ENCODE peak calls at places on chromosomes 13 and 19, in four cellular contexts. One of them, this sample, is unnamed. For H3K9me3, the result is how much of the 10 kb centered on the place peaks cover.

GRCh38 chr13:23715762-23716235 is 145.6 kb downstream of the TNFRSF19 start:
- DNase-seq in CD4-positive, alpha-beta T cell: no peak
- DNase-seq in ascending aorta: no peak
- DNase-seq in heart left ventricle: no peak
- DNase-seq in this sample: peak

GRCh38 chr19:51664997-51665396 is 18.4 kb upstream of the SIGLEC14 start:
- DNase-seq in CD4-positive, alpha-beta T cell: no peak
- DNase-seq in ascending aorta: no peak
- DNase-seq in heart left ventricle: no peak
- DNase-seq in this sample: no peak

GRCh38 chr13:48072304-48072703 is 22.6 kb downstream of the MED4 start:
- DNase-seq in CD4-positive, alpha-beta T cell: no peak
- DNase-seq in ascending aorta: no peak
- DNase-seq in heart left ventricle: no peak
- DNase-seq in this sample: no peak

GRCh38 chr13:79710376-79710775 is 229.4 kb downstream of the NDFIP2 start:
- DNase-seq in CD4-positive, alpha-beta T cell: no peak
- DNase-seq in ascending aorta: no peak
- DNase-seq in heart left ventricle: no peak
- DNase-seq in this sample: no peak

GRCh38 chr13:28447206-28447605 is 47.7 kb downstream of the FLT1 start:
- DNase-seq in CD4-positive, alpha-beta T cell: no peak
- DNase-seq in ascending aorta: no peak
- DNase-seq in heart left ventricle: no peak
- DNase-seq in this sample: no peak

GRCh38 chr13:23979361-23980159 is 82.3 kb upstream of the C1QTNF9B start:
- DNase-seq in CD4-positive, alpha-beta T cell: no peak
- DNase-seq in ascending aorta: peak
- DNase-seq in heart left ventricle: peak
- DNase-seq in this sample: peak

GRCh38 chr19:32404939-32405430 is 585 bp upstream of the DPY19L3 start:
- DNase-seq in CD4-positive, alpha-beta T cell: no peak
- DNase-seq in ascending aorta: peak
- DNase-seq in heart left ventricle: peak
- DNase-seq in this sample: peak

GRCh38 chr13:49315036-49315565 is 67.4 kb downstream of the CDADC1 start:
- DNase-seq in CD4-positive, alpha-beta T cell: no peak
- DNase-seq in ascending aorta: no peak
- DNase-seq in heart left ventricle: no peak
- DNase-seq in this sample: no peak

GRCh38 chr19:1959928-1960589 is 19.1 kb downstream of the CSNK1G2 start:
- DNase-seq in CD4-positive, alpha-beta T cell: no peak
- DNase-seq in ascending aorta: no peak
- DNase-seq in heart left ventricle: no peak
- DNase-seq in this sample: no peak

GRCh38 chr13:20636079-20636478 is 67.4 kb upstream of the IL17D start:
- DNase-seq in CD4-positive, alpha-beta T cell: no peak
- DNase-seq in ascending aorta: no peak
- DNase-seq in heart left ventricle: no peak
- DNase-seq in this sample: no peak

GRCh38 chr13:74562381-74562780 is 428.2 kb upstream of the KLF12 start:
- DNase-seq in CD4-positive, alpha-beta T cell: no peak
- DNase-seq in ascending aorta: no peak
- DNase-seq in heart left ventricle: no peak
- DNase-seq in this sample: no peak

GRCh38 chr19:58372311-58373133 is 8.3 kb downstream of the ZNF837 start:
- DNase-seq in CD4-positive, alpha-beta T cell: no peak
- DNase-seq in ascending aorta: no peak
- DNase-seq in heart left ventricle: peak
- DNase-seq in this sample: no peak

GRCh38 chr13:107976628-107977027 is 238.7 kb downstream of the LIG4 start:
- DNase-seq in CD4-positive, alpha-beta T cell: no peak
- DNase-seq in ascending aorta: no peak
- DNase-seq in heart left ventricle: no peak
- DNase-seq in this sample: no peak

GRCh38 chr13:94710881-94711560 is 1.3 kb downstream of the SOX21 start:
- DNase-seq in CD4-positive, alpha-beta T cell: no peak
- DNase-seq in ascending aorta: no peak
- DNase-seq in heart left ventricle: no peak
- DNase-seq in this sample: no peak

GRCh38 chr13:100382787-100383186 is 205.8 kb downstream of the GGACT start:
- DNase-seq in CD4-positive, alpha-beta T cell: no peak
- DNase-seq in ascending aorta: no peak
- DNase-seq in heart left ventricle: no peak
- DNase-seq in this sample: no peak

GRCh38 chr19:49343127-49343526 is 7.9 kb downstream of the CD37 start:
- DNase-seq in CD4-positive, alpha-beta T cell: no peak
- DNase-seq in ascending aorta: no peak
- DNase-seq in heart left ventricle: no peak
- DNase-seq in this sample: no peak

GRCh38 chr13:110376120-110376519 is 69.0 kb downstream of the COL4A2 start:
- DNase-seq in CD4-positive, alpha-beta T cell: no peak
- DNase-seq in ascending aorta: no peak
- DNase-seq in heart left ventricle: no peak
- DNase-seq in this sample: no peak

GRCh38 chr13:75656590-75656989 is 20.5 kb downstream of the LMO7 start:
- DNase-seq in CD4-positive, alpha-beta T cell: no peak
- DNase-seq in ascending aorta: no peak
- DNase-seq in heart left ventricle: no peak
- DNase-seq in this sample: no peak

GRCh38 chr19:10780368-10780767 is 55.6 kb downstream of the TMED1 start:
- DNase-seq in CD4-positive, alpha-beta T cell: no peak
- DNase-seq in ascending aorta: peak
- DNase-seq in heart left ventricle: peak
- DNase-seq in this sample: no peak
- H3K27ac ChIP-seq in CD4-positive, alpha-beta T cell: no peak
- H3K27ac ChIP-seq in ascending aorta: peak
- H3K27ac ChIP-seq in heart left ventricle: peak
- H3K27ac ChIP-seq in this sample: no peak

GRCh38 chr13:103388839-103389238 is 322.6 kb upstream of the SLC10A2 start:
- DNase-seq in CD4-positive, alpha-beta T cell: no peak
- DNase-seq in ascending aorta: no peak
- DNase-seq in heart left ventricle: no peak
- DNase-seq in this sample: no peak

DNA sequence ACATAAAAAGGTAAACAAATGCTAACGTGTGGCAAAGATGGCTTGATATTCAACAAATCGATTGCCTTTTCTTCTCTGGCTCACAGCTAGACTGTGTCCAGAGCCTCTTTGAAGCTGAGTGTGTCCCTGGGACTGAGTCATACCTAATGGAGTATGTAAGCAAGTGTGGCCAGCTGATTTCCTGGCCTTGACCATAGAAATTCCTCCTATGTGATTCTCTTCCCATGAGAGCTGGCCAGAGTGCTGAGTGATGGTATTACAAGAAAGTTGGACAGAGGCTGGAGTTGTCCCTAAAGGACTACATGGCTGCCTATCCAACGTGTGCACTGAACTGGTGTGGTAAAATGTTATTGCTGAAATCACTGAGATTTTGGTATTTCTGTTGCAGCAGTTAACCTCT is 320.1 kb upstream of the SLC10A2 start:
- DNase-seq in CD4-positive, alpha-beta T cell: no peak
- DNase-seq in ascending aorta: no peak
- DNase-seq in heart left ventricle: peak
- DNase-seq in this sample: no peak
- H3K9me3 ChIP-seq in CD4-positive, alpha-beta T cell: under half
- H3K9me3 ChIP-seq in ascending aorta: under half
- H3K9me3 ChIP-seq in heart left ventricle: under half
- H3K9me3 ChIP-seq in this sample: under half

DNA sequence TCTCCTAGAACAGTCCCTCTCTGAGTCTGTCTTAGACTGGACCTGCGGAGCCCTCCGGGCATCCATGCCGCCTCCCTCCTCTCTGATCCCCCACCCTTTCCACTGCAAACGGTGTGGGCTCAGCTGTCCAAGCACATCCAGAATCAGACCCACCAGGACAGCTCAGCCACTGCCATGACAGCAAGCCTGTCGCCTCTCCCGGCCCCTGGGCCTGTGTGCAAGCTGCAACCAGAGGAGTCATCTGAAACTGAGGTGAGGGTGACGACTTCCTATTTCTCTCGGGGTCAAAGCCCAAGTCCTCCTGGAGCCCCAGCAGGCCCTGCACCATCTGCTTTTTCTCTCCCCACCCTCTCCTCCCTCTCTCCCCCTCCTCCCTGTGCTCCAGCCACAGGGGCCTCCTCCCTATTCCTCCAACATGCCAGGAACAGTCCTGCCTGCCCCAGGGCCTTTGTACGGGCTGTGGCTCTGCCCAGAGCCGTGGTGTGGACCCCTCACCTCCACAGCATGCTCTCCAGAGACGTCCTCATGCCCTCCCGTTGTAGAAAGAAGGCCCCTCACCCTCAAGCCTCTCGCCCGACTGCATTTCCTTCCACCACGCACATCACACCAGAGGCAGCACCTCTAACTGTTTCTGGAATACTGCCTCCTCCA is 23.5 kb upstream of the MYDGF start:
- DNase-seq in CD4-positive, alpha-beta T cell: no peak
- DNase-seq in ascending aorta: no peak
- DNase-seq in heart left ventricle: no peak
- DNase-seq in this sample: no peak
- H3K27ac ChIP-seq in CD4-positive, alpha-beta T cell: no peak
- H3K27ac ChIP-seq in ascending aorta: no peak
- H3K27ac ChIP-seq in heart left ventricle: peak
- H3K27ac ChIP-seq in this sample: peak

GRCh38 chr19:43656436-43656835 is 13.5 kb downstream of the PLAUR start:
- DNase-seq in CD4-positive, alpha-beta T cell: no peak
- DNase-seq in ascending aorta: no peak
- DNase-seq in heart left ventricle: no peak
- DNase-seq in this sample: no peak

GRCh38 chr19:43649514-43649913 is 9.9 kb upstream of the CADM4 start:
- DNase-seq in CD4-positive, alpha-beta T cell: no peak
- DNase-seq in ascending aorta: no peak
- DNase-seq in heart left ventricle: no peak
- DNase-seq in this sample: no peak

GRCh38 chr19:43648633-43649032 is 9.0 kb upstream of the CADM4 start:
- DNase-seq in CD4-positive, alpha-beta T cell: no peak
- DNase-seq in ascending aorta: no peak
- DNase-seq in heart left ventricle: no peak
- DNase-seq in this sample: no peak

GRCh38 chr19:43651758-43652545 is 12.3 kb upstream of the CADM4 start:
- DNase-seq in CD4-positive, alpha-beta T cell: no peak
- DNase-seq in ascending aorta: no peak
- DNase-seq in heart left ventricle: peak
- DNase-seq in this sample: peak

DNA sequence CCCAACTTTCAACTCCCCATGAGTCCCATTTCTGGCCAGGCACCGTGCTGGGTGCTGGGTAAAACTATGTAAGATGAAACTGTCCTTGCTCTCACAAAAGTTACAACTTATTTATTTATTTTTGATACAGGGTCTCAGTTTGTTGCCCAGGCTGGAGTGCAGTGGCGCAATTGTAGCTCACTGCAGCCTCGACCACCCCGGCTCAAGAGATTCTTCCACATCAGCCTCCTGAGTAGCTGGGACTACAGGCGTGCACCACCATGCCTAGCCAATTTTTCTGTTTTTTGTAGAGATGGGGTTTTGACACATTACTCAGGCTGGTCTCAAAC is 12.9 kb upstream of the CADM4 start:
- DNase-seq in CD4-positive, alpha-beta T cell: no peak
- DNase-seq in ascending aorta: no peak
- DNase-seq in heart left ventricle: no peak
- DNase-seq in this sample: no peak
- H3K9me3 ChIP-seq in CD4-positive, alpha-beta T cell: under half
- H3K9me3 ChIP-seq in ascending aorta: under half
- H3K9me3 ChIP-seq in heart left ventricle: under half
- H3K9me3 ChIP-seq in this sample: under half

GRCh38 chr19:42412661-42413076 is 14.5 kb downstream of the LIPE start:
- DNase-seq in CD4-positive, alpha-beta T cell: no peak
- DNase-seq in ascending aorta: no peak
- DNase-seq in heart left ventricle: peak
- DNase-seq in this sample: no peak
- H3K27ac ChIP-seq in CD4-positive, alpha-beta T cell: no peak
- H3K27ac ChIP-seq in ascending aorta: no peak
- H3K27ac ChIP-seq in heart left ventricle: peak
- H3K27ac ChIP-seq in this sample: no peak

GRCh38 chr13:97446448-97446847 is 12.5 kb downstream of the RAP2A start:
- DNase-seq in CD4-positive, alpha-beta T cell: no peak
- DNase-seq in ascending aorta: no peak
- DNase-seq in heart left ventricle: no peak
- DNase-seq in this sample: no peak
- H3K9me3 ChIP-seq in CD4-positive, alpha-beta T cell: under half
- H3K9me3 ChIP-seq in ascending aorta: under half
- H3K9me3 ChIP-seq in heart left ventricle: under half
- H3K9me3 ChIP-seq in this sample: under half

GRCh38 chr19:18160441-18160791 is 7.5 kb downstream of the PIK3R2 start:
- DNase-seq in CD4-positive, alpha-beta T cell: no peak
- DNase-seq in ascending aorta: no peak
- DNase-seq in heart left ventricle: no peak
- DNase-seq in this sample: no peak
- H3K27ac ChIP-seq in CD4-positive, alpha-beta T cell: no peak
- H3K27ac ChIP-seq in ascending aorta: peak
- H3K27ac ChIP-seq in heart left ventricle: peak
- H3K27ac ChIP-seq in this sample: no peak

GRCh38 chr13:105327727-105328126 is 1207.7 kb downstream of the EFNB2 start:
- DNase-seq in CD4-positive, alpha-beta T cell: no peak
- DNase-seq in ascending aorta: no peak
- DNase-seq in heart left ventricle: no peak
- DNase-seq in this sample: no peak

GRCh38 chr13:105333416-105333815 is 1202.0 kb downstream of the EFNB2 start:
- DNase-seq in CD4-positive, alpha-beta T cell: no peak
- DNase-seq in ascending aorta: no peak
- DNase-seq in heart left ventricle: no peak
- DNase-seq in this sample: no peak

GRCh38 chr13:105334211-105334610 is 1201.3 kb downstream of the EFNB2 start:
- DNase-seq in CD4-positive, alpha-beta T cell: no peak
- DNase-seq in ascending aorta: peak
- DNase-seq in heart left ventricle: no peak
- DNase-seq in this sample: peak

GRCh38 chr13:105328212-105328611 is 1207.2 kb downstream of the EFNB2 start:
- DNase-seq in CD4-positive, alpha-beta T cell: no peak
- DNase-seq in ascending aorta: no peak
- DNase-seq in heart left ventricle: no peak
- DNase-seq in this sample: no peak

GRCh38 chr13:105329359-105329758 is 1206.1 kb downstream of the EFNB2 start:
- DNase-seq in CD4-positive, alpha-beta T cell: no peak
- DNase-seq in ascending aorta: no peak
- DNase-seq in heart left ventricle: no peak
- DNase-seq in this sample: no peak
- H3K9me3 ChIP-seq in CD4-positive, alpha-beta T cell: under half
- H3K9me3 ChIP-seq in ascending aorta: under half
- H3K9me3 ChIP-seq in heart left ventricle: under half
- H3K9me3 ChIP-seq in this sample: under half

GRCh38 chr19:35206855-35207254 is 21.7 kb downstream of the FAM187B start:
- DNase-seq in CD4-positive, alpha-beta T cell: no peak
- DNase-seq in ascending aorta: no peak
- DNase-seq in heart left ventricle: no peak
- DNase-seq in this sample: no peak
- H3K27ac ChIP-seq in CD4-positive, alpha-beta T cell: peak
- H3K27ac ChIP-seq in ascending aorta: no peak
- H3K27ac ChIP-seq in heart left ventricle: no peak
- H3K27ac ChIP-seq in this sample: no peak

GRCh38 chr19:45140533-45140932 is 20.2 kb downstream of the NKPD1 start:
- DNase-seq in CD4-positive, alpha-beta T cell: no peak
- DNase-seq in ascending aorta: no peak
- DNase-seq in heart left ventricle: no peak
- DNase-seq in this sample: no peak
- H3K9me3 ChIP-seq in CD4-positive, alpha-beta T cell: under half
- H3K9me3 ChIP-seq in ascending aorta: under half
- H3K9me3 ChIP-seq in heart left ventricle: under half
- H3K9me3 ChIP-seq in this sample: under half

This sample was measured in SJSA1.